ENCODE peak calls at places on chromosomes 7 and 10, in ten cellular contexts. B is upper lobe of right lung, U is colonic mucosa, S is MM.1S, V is tibial artery, F is esophagus squamous epithelium, G is stomach, Y is HL-60, I is AG04450, K is GM23338. C is an unnamed sample.

GRCh38 chr7:106793015-106793651 is 71.9 kb upstream of the PIK3CG start:
- DNase-seq in S (peak), G (no peak), K (peak), V (no peak), I (no peak), Y (peak), B (no peak), F (no peak), U (no peak), C (no peak)

GRCh38 chr10:23345861-23346260 is 1.3 kb upstream of the C10orf67 start:
- DNase-seq in I (peak), V (no peak), U (no peak), S (no peak), Y (no peak), F (no peak), G (no peak), K (no peak), B (no peak), C (no peak)

GRCh38 chr10:24814568-24815313 is 91.1 kb upstream of the ARHGAP21 start:
- DNase-seq in V (no peak), I (no peak), U (no peak), G (no peak), B (no peak), F (no peak), Y (no peak), S (no peak), K (no peak), C (no peak)

GRCh38 chr7:80511964-80512363 is at the start of gene GNAT3:
- DNase-seq in B (no peak), I (no peak), K (no peak), G (no peak), S (no peak), V (no peak), F (no peak), Y (no peak), U (no peak), C (no peak)

GRCh38 chr7:41096921-41097320 is 606.0 kb downstream of the INHBA start:
- DNase-seq in F (no peak), V (no peak), B (no peak), Y (no peak), K (no peak), I (peak), U (no peak), S (no peak), G (no peak), C (no peak)

GRCh38 chr10:131204406-131205152 is 106.9 kb downstream of the TCERG1L start:
- DNase-seq in S (no peak), V (no peak), G (peak), K (no peak), I (no peak), F (no peak), Y (no peak), B (peak), U (no peak), C (peak)

GRCh38 chr7:156766666-156767065 is 126.1 kb downstream of the RNF32 start:
- DNase-seq in V (no peak), G (no peak), S (no peak), B (no peak), Y (no peak), K (no peak), U (no peak), I (no peak), F (no peak), C (no peak)

GRCh38 chr7:94431620-94432295 is 37.1 kb downstream of the COL1A2 start:
- DNase-seq in U (no peak), G (no peak), Y (no peak), B (no peak), K (no peak), V (no peak), S (no peak), F (no peak), I (no peak), C (no peak)

GRCh38 chr10:99532687-99533495 is at the start of gene NKX2-3:
- DNase-seq in V (peak), U (peak), Y (no peak), I (no peak), S (peak), B (no peak), F (no peak), G (peak), K (peak), C (peak)

GRCh38 chr7:45665172-45665571 is 91.0 kb downstream of the ADCY1 start:
- DNase-seq in Y (no peak), V (no peak), B (no peak), I (no peak), U (peak), S (no peak), G (no peak), K (no peak), F (no peak), C (peak)

GRCh38 chr10:9792181-9792580 is 1225.5 kb upstream of the CELF2 start:
- DNase-seq in Y (no peak), B (no peak), V (no peak), K (no peak), G (no peak), I (no peak), F (no peak), U (no peak), S (no peak), C (no peak)

GRCh38 chr7:7641129-7641663 is 644 bp downstream of the UMAD1 start:
- DNase-seq in V (no peak), K (peak), G (no peak), I (no peak), U (peak), B (no peak), F (no peak), Y (no peak), S (no peak), C (no peak)

GRCh38 chr7:74033372-74034311 is 5.7 kb downstream of the ELN start:
- DNase-seq in F (no peak), V (peak), Y (no peak), B (peak), G (peak), U (no peak), K (no peak), I (no peak), S (no peak), C (peak)

GRCh38 chr7:107824858-107825257 is 21.8 kb upstream of the SLC26A3 start:
- DNase-seq in U (no peak), S (no peak), I (no peak), V (no peak), Y (no peak), F (no peak), K (no peak), G (no peak), B (no peak), C (no peak)

GRCh38 chr7:148045521-148045920 is 545.0 kb upstream of the C7orf33 start:
- DNase-seq in K (no peak), G (no peak), Y (no peak), U (no peak), I (no peak), B (no peak), S (no peak), V (no peak), F (no peak), C (no peak)

GRCh38 chr7:93894966-93895650 is 4.6 kb upstream of the TFPI2 start:
- DNase-seq in U (no peak), K (no peak), I (no peak), Y (no peak), S (no peak), V (no peak), B (no peak), G (no peak), F (no peak), C (no peak)

GRCh38 chr10:8049874-8050560 is 4.5 kb upstream of the GATA3 start:
- DNase-seq in S (no peak), K (peak), Y (no peak), U (no peak), G (no peak), I (no peak), B (no peak), F (no peak), V (no peak), C (no peak)

GRCh38 chr10:8049151-8049873 is 5.2 kb upstream of the GATA3 start:
- DNase-seq in F (no peak), S (no peak), B (no peak), G (no peak), U (no peak), Y (no peak), I (no peak), K (peak), V (no peak), C (no peak)

GRCh38 chr10:8050561-8051108 is 3.9 kb upstream of the GATA3 start:
- DNase-seq in V (no peak), U (no peak), G (peak), S (no peak), I (no peak), Y (no peak), B (peak), K (peak), F (no peak), C (no peak)

GRCh38 chr10:8047452-8048280 is 6.8 kb upstream of the GATA3 start:
- DNase-seq in B (no peak), Y (no peak), S (no peak), V (no peak), F (no peak), U (no peak), G (no peak), I (no peak), K (peak), C (no peak)

DNA sequence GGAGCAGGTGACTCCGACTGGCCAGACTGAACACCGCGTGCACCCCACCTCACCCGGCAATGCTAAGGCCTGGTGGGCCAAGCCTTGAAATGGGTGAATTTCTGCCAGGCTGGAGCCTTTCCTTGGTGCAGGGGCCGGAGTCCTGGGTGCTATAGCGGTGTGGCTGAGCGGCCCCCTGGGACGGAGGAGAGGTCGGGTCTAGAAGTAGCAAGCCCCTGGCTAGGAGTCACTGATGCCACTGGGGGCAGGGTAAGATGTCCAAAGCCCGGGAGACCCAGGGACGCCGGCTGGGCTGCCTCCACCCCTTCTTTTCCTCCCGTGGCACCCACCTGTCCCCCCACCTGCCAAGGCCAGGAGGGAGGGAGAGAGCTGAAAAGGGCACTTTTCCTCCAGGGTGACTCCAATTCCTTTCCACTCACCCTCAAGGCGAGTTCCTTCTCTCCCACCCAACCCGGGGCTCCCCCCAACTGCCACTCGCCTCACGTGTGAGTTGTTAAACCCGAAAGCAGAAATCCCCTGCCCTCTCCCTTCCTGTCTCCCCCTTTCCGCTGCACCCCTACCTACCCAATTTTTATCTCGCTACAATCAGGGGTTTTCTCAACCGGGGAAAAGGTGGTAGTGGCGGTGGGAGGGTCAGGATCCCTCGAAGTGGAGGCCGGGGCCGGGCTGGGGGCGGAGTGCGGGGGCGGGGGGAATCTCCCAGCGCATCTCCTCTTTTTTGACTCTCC is 6.0 kb upstream of the GATA3 start:
- DNase-seq in S (no peak), I (no peak), K (peak), B (no peak), G (no peak), V (no peak), U (no peak), F (no peak), Y (no peak), C (no peak)
- H3K4me3 ChIP-seq in S (no peak), I (no peak), K (peak), B (no peak), G (no peak), V (no peak), U (no peak), F (no peak), Y (no peak), C (no peak)

GRCh38 chr10:5574642-5575131 is 49.9 kb downstream of the CALML3 start:
- DNase-seq in B (peak), S (no peak), Y (no peak), U (peak), F (no peak), V (no peak), K (no peak), I (no peak), G (no peak), C (peak)
- H3K27ac ChIP-seq in B (no peak), S (no peak), Y (no peak), U (no peak), F (no peak), V (no peak), K (no peak), I (no peak), G (peak), C (peak)

GRCh38 chr10:46270086-46270811 is 16.5 kb upstream of the ANTXRL start:
- DNase-seq in U (no peak), V (no peak), Y (no peak), G (peak), B (no peak), I (no peak), K (no peak), S (no peak), F (no peak), C (no peak)
- H3K4me3 ChIP-seq in U (no peak), V (no peak), Y (no peak), G (no peak), B (no peak), I (no peak), K (no peak), S (no peak), F (no peak), C (no peak)

DNA sequence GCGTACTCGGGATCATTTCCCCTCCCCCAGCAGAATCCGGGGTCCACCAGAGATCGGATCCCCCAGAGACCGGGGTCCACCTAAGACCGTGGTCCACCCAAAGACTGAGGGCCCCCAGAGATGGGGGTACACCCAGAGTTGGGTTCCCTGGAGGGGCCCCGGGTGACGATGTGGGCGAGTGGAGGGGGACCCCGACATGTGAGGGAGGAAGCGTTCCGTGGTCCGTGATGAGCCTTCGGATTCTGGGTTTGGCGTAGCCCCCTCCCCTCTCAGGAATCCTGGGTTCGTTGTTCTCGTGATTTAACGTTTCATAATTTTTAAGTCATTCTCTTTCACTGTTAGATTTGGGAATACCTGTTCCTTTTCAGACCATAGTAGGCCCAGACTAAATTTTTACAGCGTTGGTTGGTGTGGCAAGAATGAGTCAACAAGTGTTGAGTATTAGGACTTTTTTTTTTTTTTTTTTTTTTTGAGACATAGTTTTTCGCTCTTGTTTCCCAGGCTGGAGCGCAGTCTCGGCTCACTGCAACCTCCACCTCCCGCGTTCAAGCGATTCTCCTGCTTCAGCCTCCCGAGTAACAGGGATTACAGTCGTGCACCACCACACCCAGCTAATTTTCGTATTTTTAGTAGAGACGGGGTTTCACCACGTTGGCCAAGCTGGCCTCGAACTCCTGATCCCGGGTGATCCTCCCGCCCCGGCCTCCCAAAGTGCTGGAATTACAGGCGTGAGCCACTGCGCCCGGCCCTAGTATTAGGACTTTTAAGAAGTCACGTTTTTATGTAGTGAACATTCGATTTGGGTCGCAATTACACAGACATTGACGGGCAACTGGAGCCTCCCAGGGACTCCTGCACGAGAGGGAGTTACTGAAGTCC is 672 bp downstream of the GTPBP4 start:
- DNase-seq in K (no peak), Y (no peak), S (no peak), G (no peak), I (no peak), U (no peak), V (no peak), F (no peak), B (peak), C (no peak)
- H3K27ac ChIP-seq in K (peak), Y (peak), S (peak), G (peak), I (peak), U (peak), V (peak), F (peak), B (peak), C (peak)

GRCh38 chr7:54960517-54960916 is 58.3 kb upstream of the EGFR start:
- DNase-seq in U (no peak), F (no peak), G (no peak), Y (no peak), S (peak), V (no peak), B (no peak), K (no peak), I (no peak), C (no peak)

GRCh38 chr7:54964136-54964535 is 54.7 kb upstream of the EGFR start:
- DNase-seq in K (no peak), B (no peak), Y (no peak), I (no peak), U (no peak), V (no peak), G (no peak), F (no peak), S (no peak), C (no peak)

GRCh38 chr7:54963155-54963554 is 55.7 kb upstream of the EGFR start:
- DNase-seq in S (no peak), Y (no peak), G (no peak), K (no peak), B (no peak), U (no peak), V (no peak), F (no peak), I (no peak), C (no peak)

GRCh38 chr7:54956865-54957264 is 62.0 kb upstream of the EGFR start:
- DNase-seq in B (no peak), F (no peak), Y (no peak), U (no peak), K (no peak), S (no peak), I (no peak), V (no peak), G (no peak), C (no peak)

GRCh38 chr7:54961391-54961790 is 57.4 kb upstream of the EGFR start:
- DNase-seq in I (no peak), G (no peak), V (no peak), F (no peak), S (no peak), Y (no peak), B (no peak), K (no peak), U (no peak), C (no peak)
- H3K4me3 ChIP-seq in I (no peak), G (no peak), V (no peak), F (no peak), S (no peak), Y (no peak), B (no peak), K (no peak), U (no peak), C (no peak)

DNA sequence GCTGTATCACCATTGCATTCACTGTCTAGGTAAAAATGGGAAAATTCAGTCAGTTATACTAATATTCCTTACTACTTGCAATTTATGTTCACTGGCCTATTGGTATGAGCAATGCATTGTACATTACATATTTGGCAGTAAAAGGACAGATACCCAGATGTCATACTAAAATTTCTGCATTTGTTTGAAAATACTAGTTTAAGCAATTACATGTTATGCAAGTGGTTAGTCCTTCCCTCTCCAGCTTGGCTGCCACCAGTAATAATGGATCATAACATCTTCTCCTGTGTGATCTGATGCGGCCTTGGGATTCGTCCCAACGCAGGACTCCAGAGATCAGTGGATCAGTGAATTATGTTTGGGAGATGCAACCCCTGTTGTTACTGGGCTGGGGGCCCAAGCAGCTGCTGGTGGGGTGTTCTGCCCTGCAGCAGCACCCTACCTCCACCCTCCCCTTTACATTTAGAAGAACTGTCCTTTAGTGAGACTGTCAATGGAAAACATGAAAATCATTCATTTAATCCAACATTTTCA is 11.2 kb upstream of the PDK4 start:
- DNase-seq in U (peak), G (no peak), Y (no peak), I (no peak), F (no peak), S (no peak), V (peak), B (no peak), K (no peak), C (peak)
- H3K27ac ChIP-seq in U (peak), G (peak), Y (peak), I (no peak), F (peak), S (no peak), V (peak), B (peak), K (no peak), C (peak)

DNA sequence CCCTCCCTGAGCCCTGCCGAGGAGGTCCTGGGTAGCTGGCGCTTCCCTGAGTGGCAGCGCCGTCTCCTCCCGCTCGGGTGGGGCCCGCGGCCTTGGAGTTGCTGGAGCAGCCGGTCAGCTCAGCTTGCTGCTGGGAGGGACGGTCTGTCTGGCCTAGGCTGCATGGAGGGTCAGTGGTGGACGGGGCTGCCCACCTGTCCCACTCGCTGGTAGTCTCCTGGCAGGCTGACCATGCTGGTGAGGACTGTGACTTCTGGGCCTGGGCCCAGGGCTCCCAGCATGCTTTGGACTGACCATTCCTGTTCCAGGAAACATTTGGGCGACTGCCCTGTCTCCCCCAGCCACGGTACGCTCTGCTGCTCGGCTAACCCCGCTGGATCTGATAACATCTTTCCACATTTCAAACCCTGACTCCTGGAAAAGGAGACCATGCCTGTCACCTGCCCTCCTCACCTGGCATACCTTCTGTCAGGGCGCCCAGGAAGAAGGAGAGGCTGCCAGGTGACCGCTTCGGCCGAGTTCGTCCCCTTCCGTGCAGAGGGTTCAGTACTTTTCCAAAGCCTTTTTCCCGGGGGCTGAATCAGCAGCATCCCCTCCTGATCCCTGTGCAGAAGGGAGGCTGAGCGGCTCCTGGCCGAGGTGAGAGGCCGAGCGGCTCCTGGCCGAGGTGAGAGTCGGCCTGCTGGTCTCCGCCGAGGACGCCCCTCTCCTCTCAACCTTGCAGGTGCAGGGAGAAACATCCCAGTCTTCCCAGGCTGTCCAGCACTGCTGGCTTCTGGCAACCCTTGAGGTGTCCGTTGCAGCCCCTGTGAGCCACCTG is 43.4 kb downstream of the FAM20C start:
- DNase-seq in S (no peak), K (no peak), G (peak), V (no peak), U (no peak), Y (no peak), B (peak), I (no peak), F (no peak), C (peak)
- H3K4me3 ChIP-seq in S (no peak), K (no peak), G (peak), V (peak), U (no peak), Y (no peak), B (no peak), I (no peak), F (no peak), C (peak)

GRCh38 chr10:62048919-62049636 is 147.6 kb downstream of the ARID5B start:
- DNase-seq in B (peak), I (peak), G (peak), K (peak), S (peak), U (peak), Y (no peak), V (peak), F (peak), C (peak)
- H3K27ac ChIP-seq in B (peak), I (peak), G (peak), K (no peak), S (peak), U (peak), Y (no peak), V (peak), F (peak), C (peak)

C was measured in psoas muscle.